ENCODE peak calls at places on chromosome 17, in nine cellular contexts. E is GM23248, N is astrocyte, W is Karpas-422, Y is IMR-90, X is NT2/D1, C is fibroblast of lung, H is endothelial cell of umbilical vein, A is endodermal cell. O is an unnamed sample. For H3K9me3 and H3K4me1, the result is how much of the 10 kb centered on the place peaks cover.

GRCh38 chr17:59406808-59407381 is 75.4 kb downstream of the YPEL2 start:
- DNase-seq in E (no peak), N (peak), W (peak), Y (peak), X (peak), C (peak), H (no peak), A (no peak), O (no peak)

GRCh38 chr17:65987988-65988387 is 203.9 kb downstream of the CEP112 start:
- DNase-seq in E (peak), N (peak), W (peak), Y (peak), X (peak), C (peak), H (peak), A (peak), O (no peak)

GRCh38 chr17:45836047-45837044 is 8.3 kb upstream of the SPPL2C start:
- DNase-seq in E (no peak), N (no peak), W (no peak), Y (no peak), X (no peak), C (no peak), H (no peak), A (peak), O (no peak)

GRCh38 chr17:42179911-42180410 is 981 bp downstream of the KCNH4 start:
- DNase-seq in E (peak), N (no peak), W (peak), Y (peak), X (no peak), C (peak), H (no peak), A (peak), O (no peak)

GRCh38 chr17:81000631-81001357 is 9.2 kb downstream of the CHMP6 start:
- DNase-seq in E (no peak), N (no peak), W (no peak), Y (no peak), X (no peak), C (no peak), H (no peak), A (peak), O (peak)

GRCh38 chr17:48012151-48012520 is 25.5 kb downstream of the COPZ2 start:
- DNase-seq in E (peak), N (no peak), W (peak), Y (no peak), X (no peak), C (no peak), H (peak), A (peak), O (no peak)

GRCh38 chr17:46727572-46728348 is 90.7 kb downstream of the WNT3 start:
- DNase-seq in E (peak), N (peak), W (no peak), Y (peak), X (no peak), C (peak), H (no peak), A (no peak), O (no peak)

GRCh38 chr17:36972186-36972686 is 23.5 kb downstream of the AATF start:
- DNase-seq in E (no peak), N (peak), W (no peak), Y (no peak), X (no peak), C (no peak), H (no peak), A (no peak), O (no peak)

GRCh38 chr17:2400474-2400866 is 390 bp downstream of the MNT start:
- DNase-seq in E (peak), N (no peak), W (peak), Y (no peak), X (no peak), C (no peak), H (peak), A (peak), O (peak)

GRCh38 chr17:48645639-48646182 is 19.6 kb upstream of the HOXB9 start:
- DNase-seq in E (no peak), N (no peak), W (no peak), Y (no peak), X (no peak), C (no peak), H (no peak), A (no peak), O (no peak)

GRCh38 chr17:45867702-45868101 is 23.0 kb downstream of the SPPL2C start:
- DNase-seq in E (no peak), N (no peak), W (peak), Y (no peak), X (no peak), C (no peak), H (no peak), A (peak), O (no peak)

GRCh38 chr17:50345443-50346312 is at the start of gene XYLT2:
- DNase-seq in E (peak), N (peak), W (peak), Y (peak), X (peak), C (peak), H (peak), A (peak), O (peak)

GRCh38 chr17:48571826-48572417 is 6.2 kb downstream of the HOXB4 start:
- DNase-seq in E (no peak), N (no peak), W (no peak), Y (no peak), X (no peak), C (no peak), H (peak), A (no peak), O (no peak)

GRCh38 chr17:30299000-30299399 is 7.3 kb upstream of the BLMH start:
- DNase-seq in E (peak), N (no peak), W (no peak), Y (peak), X (no peak), C (peak), H (peak), A (no peak), O (no peak)

GRCh38 chr17:59371426-59372099 is 40.1 kb downstream of the YPEL2 start:
- DNase-seq in E (peak), N (no peak), W (no peak), Y (no peak), X (no peak), C (no peak), H (peak), A (no peak), O (peak)

GRCh38 chr17:48637323-48638260 is 11.4 kb upstream of the HOXB9 start:
- DNase-seq in E (peak), N (peak), W (no peak), Y (peak), X (no peak), C (peak), H (no peak), A (peak), O (no peak)

GRCh38 chr17:17412331-17412730 is 64.5 kb upstream of the MED9 start:
- DNase-seq in E (peak), N (peak), W (no peak), Y (peak), X (no peak), C (no peak), H (peak), A (no peak), O (no peak)

GRCh38 chr17:10077561-10078299 is 120.7 kb downstream of the GAS7 start:
- DNase-seq in E (no peak), N (no peak), W (no peak), Y (no peak), X (no peak), C (no peak), H (no peak), A (no peak), O (no peak)

DNA sequence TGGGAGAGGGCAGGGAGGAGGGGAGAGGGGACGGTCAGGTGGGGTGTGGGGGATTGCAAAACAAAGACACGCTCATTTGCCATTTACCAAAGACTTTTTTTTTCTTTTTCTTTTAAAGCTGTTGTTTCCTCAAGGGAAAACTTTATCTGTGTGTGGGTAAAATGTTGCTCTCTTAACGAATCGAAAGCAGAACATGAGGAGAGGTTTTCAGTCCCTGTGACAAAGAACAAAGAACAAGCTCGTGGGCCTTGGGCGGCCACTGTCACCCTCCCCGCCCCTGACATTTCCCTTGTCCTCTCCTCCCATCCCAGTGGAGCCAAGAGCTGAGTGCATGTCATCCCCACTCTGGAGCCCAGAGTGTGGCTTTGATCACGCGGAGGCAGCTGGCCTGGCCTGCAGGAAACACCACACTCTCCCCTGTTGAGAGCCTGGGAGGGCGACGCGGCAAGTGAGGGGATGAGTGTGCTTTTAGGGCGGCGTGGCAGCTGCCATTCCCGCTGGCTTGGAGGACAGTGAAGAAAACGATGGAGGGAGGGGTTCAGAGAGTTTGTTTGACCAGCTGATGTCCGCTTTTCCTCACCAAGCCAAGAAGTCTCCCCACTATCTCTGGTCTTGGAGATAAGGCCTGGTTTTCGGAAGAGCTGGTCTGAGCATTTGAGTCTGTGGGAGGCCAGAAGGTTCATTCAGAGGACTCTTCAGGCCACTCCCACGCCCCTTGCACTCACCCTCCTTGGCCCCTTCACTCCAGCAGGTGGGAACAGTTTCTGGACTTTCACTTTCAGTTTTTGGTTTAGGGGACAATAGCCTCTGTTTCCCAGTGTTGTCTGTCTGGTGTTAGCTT is 11.4 kb downstream of the CCR7 start:
- DNase-seq in E (peak), N (peak), W (no peak), Y (peak), X (no peak), C (peak), H (no peak), A (peak), O (peak)
- H3K9ac ChIP-seq in E (peak), N (peak), W (no peak), Y (peak), X (no peak), C (peak), H (no peak), A (no peak), O (peak)

GRCh38 chr17:83195330-83196087 is 116.1 kb downstream of the METRNL start:
- DNase-seq in E (peak), N (no peak), W (no peak), Y (no peak), X (no peak), C (peak), H (no peak), A (no peak), O (peak)
- H3K9me3 ChIP-seq in E (under half), N (under half), W (under half), Y (under half), X (under half), C (under half), H (under half), A (under half), O (under half)

DNA sequence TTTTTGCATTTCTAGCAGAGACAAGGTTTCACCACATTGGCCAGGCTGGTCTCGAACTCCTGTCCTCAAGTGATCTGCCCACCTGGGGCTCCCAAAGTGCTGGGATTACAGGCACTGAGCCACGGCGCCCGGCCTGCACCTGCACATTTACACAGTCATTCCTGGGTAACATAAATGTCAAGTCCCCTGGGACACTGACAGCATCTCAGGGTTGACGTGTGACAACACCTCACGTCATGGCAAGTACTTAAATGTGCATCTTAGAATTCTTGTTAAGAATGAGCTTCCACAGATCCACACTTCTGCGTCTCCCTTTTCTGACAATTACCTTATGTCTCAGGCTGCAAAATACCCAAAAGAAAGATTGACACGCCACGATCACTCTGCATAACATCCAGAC is 80.5 kb downstream of the ABR start:
- DNase-seq in E (no peak), N (no peak), W (no peak), Y (no peak), X (no peak), C (no peak), H (no peak), A (no peak), O (no peak)
- H3K4me1 ChIP-seq in E (under half), N (under half), W (under half), Y (under half), X (under half), C (under half), H (under half), A (under half), O (under half)

DNA sequence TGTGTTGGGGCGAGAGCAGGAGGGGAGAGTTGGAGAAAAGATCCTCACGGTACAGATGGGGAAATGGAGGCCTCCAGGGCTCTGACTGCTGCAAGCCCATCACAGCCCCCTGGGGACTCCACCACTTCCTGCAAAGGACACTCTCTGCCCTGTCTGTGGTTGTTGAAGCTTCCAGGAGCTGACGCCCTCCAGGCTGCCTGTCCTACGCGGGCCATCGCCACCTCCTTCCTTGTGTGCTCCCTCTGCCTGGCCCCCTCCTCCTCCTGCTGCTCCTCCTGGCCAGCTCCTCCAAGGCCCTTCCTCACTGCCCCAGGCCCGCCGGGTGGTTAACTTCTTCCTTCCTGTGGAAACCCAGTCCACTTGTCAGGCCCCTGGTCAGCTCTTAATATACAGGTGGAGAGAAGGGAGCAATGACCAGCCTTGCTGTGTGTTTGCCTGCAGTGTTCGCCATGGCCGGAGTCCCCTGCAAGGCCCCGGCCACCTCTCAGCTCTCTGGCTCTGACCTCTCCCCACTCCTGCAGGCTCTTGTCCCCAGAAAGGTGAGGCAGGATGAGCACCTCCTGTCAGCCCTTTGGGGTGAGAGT is 18.4 kb upstream of the STAC2 start:
- DNase-seq in E (no peak), N (no peak), W (peak), Y (no peak), X (no peak), C (no peak), H (no peak), A (peak), O (no peak)
- H3K9ac ChIP-seq in E (no peak), N (no peak), W (peak), Y (no peak), X (no peak), C (no peak), H (no peak), A (no peak), O (no peak)

GRCh38 chr17:34000639-34001038 is 254.4 kb upstream of the CCL2 start:
- DNase-seq in E (no peak), N (no peak), W (no peak), Y (no peak), X (no peak), C (no peak), H (no peak), A (no peak), O (no peak)

GRCh38 chr17:34006126-34006525 is 249.0 kb upstream of the CCL2 start:
- DNase-seq in E (no peak), N (no peak), W (no peak), Y (no peak), X (no peak), C (no peak), H (no peak), A (no peak), O (no peak)

GRCh38 chr17:34001246-34001645 is 253.8 kb upstream of the CCL2 start:
- DNase-seq in E (no peak), N (no peak), W (no peak), Y (no peak), X (no peak), C (no peak), H (no peak), A (no peak), O (no peak)
- H3K9me3 ChIP-seq in E (under half), N (under half), W (under half), Y (under half), X (under half), C (under half), H (under half), A (under half), O (under half)

GRCh38 chr17:56909742-56910508 is 3.9 kb downstream of the TRIM25 start:
- DNase-seq in E (peak), N (no peak), W (no peak), Y (no peak), X (no peak), C (no peak), H (no peak), A (no peak), O (no peak)
- H3K4me1 ChIP-seq in E (under half), N (under half), W (half or more), Y (under half), X (under half), C (under half), H (under half), A (under half), O (under half)

GRCh38 chr17:75643033-75644017 is 10.1 kb downstream of the SMIM5 start:
- DNase-seq in E (no peak), N (no peak), W (no peak), Y (no peak), X (peak), C (no peak), H (no peak), A (peak), O (peak)
- H3K9ac ChIP-seq in E (no peak), N (no peak), W (no peak), Y (no peak), X (peak), C (no peak), H (no peak), A (no peak), O (no peak)

DNA sequence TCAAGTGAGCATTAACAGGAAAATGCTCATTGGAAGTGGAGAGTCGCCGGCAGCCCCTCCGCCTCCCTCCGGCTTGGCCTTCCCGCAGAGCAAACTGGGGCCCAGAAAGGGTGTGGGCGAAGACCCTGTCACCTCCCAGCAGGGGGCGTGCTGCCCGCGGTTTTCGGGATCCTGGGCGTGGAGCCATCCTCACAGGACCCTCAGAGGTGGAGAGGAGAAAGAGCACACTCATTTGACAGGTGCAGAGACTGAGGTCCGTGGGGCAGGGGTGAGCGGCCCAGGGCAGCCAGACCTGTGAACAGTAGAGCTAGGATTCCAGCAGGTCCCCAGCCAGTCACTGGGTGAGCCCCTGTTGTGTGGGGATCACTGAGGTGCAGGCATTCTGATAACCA is 1002.9 kb downstream of the KCNJ18 start:
- DNase-seq in E (no peak), N (no peak), W (no peak), Y (no peak), X (no peak), C (no peak), H (no peak), A (no peak), O (no peak)
- H3K9me3 ChIP-seq in E (under half), N (under half), W (under half), Y (under half), X (under half), C (under half), H (under half), A (half or more), O (under half)

GRCh38 chr17:63837480-63837879 is 5.0 kb downstream of the SMARCD2 start:
- DNase-seq in E (no peak), N (no peak), W (no peak), Y (no peak), X (no peak), C (no peak), H (no peak), A (no peak), O (peak)
- H3K4me1 ChIP-seq in E (under half), N (under half), W (under half), Y (under half), X (under half), C (under half), H (under half), A (under half), O (under half)

O was measured in kidney.